ENCODE peak calls at places on chromosomes 16 and 17, in six cellular contexts. R is activated CD4-positive, alpha-beta T cell treated with anti-CD3 and anti-CD28 coated beads, Interleukin-2, amount 10 ng/mL, durations not matched to agents 24 days and 14 days; H is Peyer's patch; W is Right ventricle myocardium superior; Y is COR-L47; J is EH. L is an unnamed sample.

GRCh38 chr16:61323456-61323855 is 712.8 kb downstream of the CDH8 start:
- DNase-seq in R (no peak), H (no peak), W (no peak), Y (no peak), J (no peak), L (no peak)

GRCh38 chr17:76752006-76752405 is 14.1 kb downstream of the MFSD11 start:
- DNase-seq in R (peak; percentile 61), H (no peak), W (no peak), Y (no peak), J (no peak), L (no peak)

GRCh38 chr16:84029297-84030096 is 13.1 kb downstream of the SLC38A8 start:
- DNase-seq in R (no peak), H (no peak), W (no peak), Y (no peak), J (no peak), L (no peak)

GRCh38 chr17:76452646-76453430 is at the start of gene UBE2O:
- DNase-seq in R (peak; percentile 99), H (peak; percentile 93), W (peak; percentile 94), Y (peak; percentile 93), J (peak; percentile 86), L (peak; percentile 79)

GRCh38 chr17:75994802-75995350 is 5.8 kb upstream of the CDK3 start:
- DNase-seq in R (no peak), H (no peak), W (no peak), Y (no peak), J (no peak), L (no peak)

GRCh38 chr16:3175157-3176153 is 12.5 kb upstream of the OR1F1 start:
- DNase-seq in R (peak; percentile 69), H (no peak), W (no peak), Y (no peak), J (peak; percentile 58), L (no peak)

GRCh38 chr16:25013751-25014499 is 1.2 kb downstream of the ARHGAP17 start:
- DNase-seq in R (no peak), H (no peak), W (no peak), Y (no peak), J (no peak), L (no peak)

GRCh38 chr16:88264641-88265285 is 118.0 kb upstream of the ZNF469 start:
- DNase-seq in R (peak; percentile 71), H (peak; percentile 91), W (peak; percentile 94), Y (peak; percentile 11), J (peak; percentile 98), L (peak; percentile 85)

GRCh38 chr17:42775534-42776098 is 2.4 kb downstream of the VPS25 start:
- DNase-seq in R (no peak), H (no peak), W (no peak), Y (no peak), J (peak; percentile 77), L (no peak)

GRCh38 chr17:81898029-81898866 is 3.8 kb upstream of the NPB start:
- DNase-seq in R (no peak), H (no peak), W (no peak), Y (no peak), J (peak; percentile 94), L (peak; percentile 89)

GRCh38 chr17:20992987-20993862 is 49.6 kb downstream of the USP22 start:
- DNase-seq in R (peak; percentile 89), H (peak; percentile 67), W (peak; percentile 75), Y (peak; percentile 22), J (peak; percentile 73), L (peak; percentile 62)